ENCODE peak calls at places on chromosomes 12 and 14, in five cellular contexts. W is mammary epithelial cell, Z is mesenchymal stem cell, P is HCT116, Y is NT2/D1. N is an unnamed sample.

GRCh38 chr14:95191445-95192199 is 34.3 kb upstream of the DICER1 start:
- DNase-seq in Y (no peak), Z (no peak), W (no peak), P (no peak), N (no peak)

GRCh38 chr14:68148276-68148675 is 328.7 kb downstream of the RAD51B start:
- DNase-seq in W (peak), P (no peak), Z (no peak), Y (no peak), N (no peak)

GRCh38 chr12:25200703-25201102 is 5.7 kb downstream of the ETFRF1 start:
- DNase-seq in P (no peak), Z (peak), Y (no peak), W (peak), N (no peak)

GRCh38 chr12:100267603-100268281 is 765 bp downstream of the SCYL2 start:
- DNase-seq in P (no peak), Y (no peak), Z (peak), W (peak), N (no peak)

GRCh38 chr12:56723889-56724659 is 1.0 kb downstream of the NACA start:
- DNase-seq in Y (no peak), P (no peak), Z (peak), W (peak), N (no peak)

GRCh38 chr14:81453166-81453766 is 53.1 kb upstream of the STON2 start:
- DNase-seq in W (peak), P (peak), Z (peak), Y (peak), N (peak)

GRCh38 chr12:125140918-125141573 is 75.8 kb downstream of the AACS start:
- DNase-seq in Z (peak), P (peak), W (peak), Y (no peak), N (no peak)

GRCh38 chr12:26979733-26980132 is 34.5 kb downstream of the TM7SF3 start:
- DNase-seq in P (no peak), Y (no peak), Z (no peak), W (no peak), N (no peak)

GRCh38 chr12:82904219-82904795 is 217.6 kb downstream of the TMTC2 start:
- DNase-seq in P (no peak), Z (no peak), W (no peak), Y (no peak), N (no peak)

GRCh38 chr12:105076098-105076497 is 8.2 kb downstream of the ALDH1L2 start:
- DNase-seq in P (no peak), W (peak), Z (peak), Y (no peak), N (no peak)

GRCh38 chr14:91323031-91323430 is 78.5 kb upstream of the GPR68 start:
- DNase-seq in Z (no peak), P (no peak), Y (no peak), W (no peak), N (no peak)
- H3K4me3 ChIP-seq in Z (no peak), P (no peak), Y (no peak), W (no peak), N (no peak)

DNA sequence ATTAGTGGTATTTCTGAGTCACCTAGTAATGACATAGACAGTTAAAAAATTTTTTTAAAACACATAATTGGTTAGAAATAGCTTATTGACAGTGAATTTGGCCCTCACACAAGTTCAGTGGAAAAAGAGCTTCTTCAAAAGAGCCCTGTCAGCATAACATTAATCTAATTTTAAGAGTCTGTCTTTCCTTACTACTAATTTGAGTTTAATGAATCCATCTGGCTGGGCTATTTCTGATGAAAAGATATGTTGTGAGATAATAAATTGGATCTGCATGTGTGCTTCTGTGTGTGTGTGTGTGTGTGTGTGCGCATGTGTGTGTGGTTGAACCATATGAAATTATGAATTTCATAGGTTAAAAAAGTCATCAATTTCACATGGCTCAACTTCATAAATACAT is 1045.2 kb downstream of the FLRT2 start:
- DNase-seq in P (no peak), Y (no peak), W (no peak), Z (no peak), N (peak)
- H3K9ac ChIP-seq in P (no peak), Y (no peak), W (no peak), Z (peak), N (peak)

GRCh38 chr14:60655898-60656754 is 6.8 kb upstream of the SIX1 start:
- DNase-seq in Z (peak), P (no peak), Y (no peak), W (no peak), N (no peak)
- H3K4me3 ChIP-seq in Z (peak), P (no peak), Y (peak), W (peak), N (no peak)

GRCh38 chr12:96427269-96427729 is 27.1 kb upstream of the CDK17 start:
- DNase-seq in Y (peak), P (peak), Z (peak), W (peak), N (no peak)

GRCh38 chr12:96425321-96425720 is 25.1 kb upstream of the CDK17 start:
- DNase-seq in Z (peak), P (no peak), W (peak), Y (no peak), N (no peak)

GRCh38 chr12:96422192-96422591 is 22.0 kb upstream of the CDK17 start:
- DNase-seq in Y (no peak), Z (no peak), W (peak), P (no peak), N (peak)

GRCh38 chr12:96425973-96426372 is 25.7 kb upstream of the CDK17 start:
- DNase-seq in W (peak), Y (no peak), Z (peak), P (no peak), N (no peak)

DNA sequence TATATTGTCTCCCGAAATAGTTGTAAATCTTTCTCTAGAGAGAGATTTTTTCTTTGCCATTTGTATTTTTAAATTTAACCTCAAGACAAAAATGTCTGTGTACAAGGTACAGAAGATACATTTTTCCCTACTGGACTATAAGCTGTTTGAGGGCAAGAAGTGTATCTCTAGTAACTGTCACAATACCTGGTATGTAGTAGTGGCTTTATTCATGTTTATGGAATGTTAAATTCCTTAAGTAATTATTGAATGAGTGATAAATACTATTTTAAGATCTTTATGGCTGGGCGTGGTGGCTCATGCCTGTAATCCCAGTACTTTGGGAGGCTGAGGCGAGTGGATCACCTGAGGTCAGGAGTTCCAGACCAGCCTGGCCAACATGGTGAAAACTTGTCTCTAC is 24.4 kb upstream of the CDK17 start:
- DNase-seq in Y (no peak), W (no peak), P (no peak), Z (no peak), N (no peak)
- H3K9ac ChIP-seq in Y (no peak), W (no peak), P (no peak), Z (peak), N (no peak)

GRCh38 chr14:51990488-51990887 is 1.1 kb downstream of the RTRAF start:
- DNase-seq in W (no peak), P (no peak), Z (no peak), Y (no peak), N (no peak)
- H3K4me3 ChIP-seq in W (peak), P (peak), Z (no peak), Y (peak), N (peak)

GRCh38 chr12:89935850-89936249 is 227.2 kb upstream of the ATP2B1 start:
- DNase-seq in Y (no peak), P (no peak), Z (no peak), W (no peak), N (no peak)
- H3K9ac ChIP-seq in Y (no peak), P (no peak), Z (no peak), W (no peak), N (no peak)

GRCh38 chr14:34018564-34019244 is 67.8 kb upstream of the EGLN3 start:
- DNase-seq in W (no peak), Y (no peak), Z (no peak), P (no peak), N (no peak)
- H3K4me3 ChIP-seq in W (no peak), Y (no peak), Z (no peak), P (no peak), N (peak)